ENCODE peak calls at places on chromosomes 11 and 22, in six cellular contexts. T, M, G, W, U and Q are unnamed samples.

GRCh38 chr11:68993546-68993945 is 12.8 kb upstream of the MRGPRD start:
- DNase-seq in T (no peak), G (no peak), W (no peak), U (no peak), M (no peak), Q (no peak)

GRCh38 chr11:82814379-82814778 is 80.7 kb upstream of the FAM181B start:
- DNase-seq in U (no peak), G (no peak), T (no peak), M (no peak), W (no peak), Q (no peak)

GRCh38 chr22:27230189-27230588 is 571.4 kb downstream of the MN1 start:
- DNase-seq in M (no peak), U (no peak), T (no peak), G (no peak), W (no peak), Q (no peak)

GRCh38 chr11:125921042-125921441 is 16.7 kb downstream of the DDX25 start:
- DNase-seq in T (no peak), G (no peak), M (peak; percentile 62), U (no peak), W (no peak), Q (no peak)

GRCh38 chr11:8222820-8223512 is 40.7 kb downstream of the LMO1 start:
- DNase-seq in G (no peak), W (no peak), M (no peak), T (no peak), U (no peak), Q (no peak)

GRCh38 chr22:39933741-39934140 is 26.5 kb upstream of the TMA7B start:
- DNase-seq in M (no peak), G (no peak), T (no peak), W (no peak), U (no peak), Q (no peak)

GRCh38 chr11:61551630-61552029 is 29.2 kb downstream of the SYT7 start:
- DNase-seq in G (no peak), M (no peak), T (no peak), U (no peak), W (no peak), Q (no peak)

GRCh38 chr22:42680648-42681047 is 31.5 kb upstream of the CYB5R3 start:
- DNase-seq in U (no peak), W (no peak), G (peak; percentile 24), M (no peak), T (no peak), Q (no peak)

GRCh38 chr22:23548501-23549197 is 31.4 kb downstream of the IGLL1 start:
- DNase-seq in M (no peak), W (no peak), G (no peak), U (no peak), T (no peak), Q (no peak)

GRCh38 chr11:68988486-68988885 is 7.7 kb upstream of the MRGPRD start:
- DNase-seq in W (no peak), U (no peak), T (no peak), M (no peak), G (no peak), Q (no peak)

GRCh38 chr11:93686812-93687211 is 25.3 kb downstream of the CEP295 start:
- DNase-seq in G (no peak), U (no peak), M (no peak), W (no peak), T (no peak), Q (no peak)

GRCh38 chr11:75593337-75593915 is 31.4 kb downstream of the SERPINH1 start:
- DNase-seq in G (no peak), M (peak; percentile 8), T (no peak), U (no peak), W (no peak), Q (no peak)

GRCh38 chr22:31083923-31084810 is 3.0 kb downstream of the SMTN start:
- DNase-seq in U (no peak), G (peak; percentile 47), M (no peak), T (peak; percentile 33), W (no peak), Q (peak; percentile 40)

DNA sequence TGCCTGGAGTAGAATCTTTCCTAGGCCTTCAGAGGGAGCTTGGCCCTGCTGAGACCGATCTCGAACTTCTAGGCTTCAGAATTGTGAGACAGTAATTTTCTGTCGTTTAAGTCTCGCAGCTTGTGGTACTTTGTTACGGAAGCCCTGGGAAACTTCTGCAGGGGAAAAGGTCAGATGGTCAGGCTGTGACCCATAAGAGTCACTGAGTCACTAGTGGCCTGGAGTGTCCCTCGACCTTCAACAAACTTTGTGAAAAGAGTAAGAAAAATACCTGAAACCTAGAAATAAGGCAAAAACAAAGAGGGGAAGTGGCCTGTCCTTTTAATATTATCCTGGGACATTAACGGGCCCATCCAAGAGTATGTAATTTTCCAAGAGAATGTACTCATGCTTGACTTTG is 34.6 kb downstream of the CSNK2A3 start:
- DNase-seq in W (no peak), G (no peak), T (no peak), M (no peak), U (no peak), Q (no peak)
- TF ChIP-seq POLR2AphosphoS5 in W (no peak), G (no peak), T (no peak), M (no peak), U (no peak), Q (no peak)

GRCh38 chr11:62804310-62805043 is 763 bp downstream of the NXF1 start:
- DNase-seq in M (no peak), U (no peak), G (peak; percentile 19), T (no peak), W (no peak), Q (no peak)

GRCh38 chr11:62810748-62811147 is 5.5 kb upstream of the NXF1 start:
- DNase-seq in T (no peak), G (no peak), M (no peak), U (no peak), W (no peak), Q (no peak)

GRCh38 chr11:62806611-62807121 is 1.4 kb upstream of the NXF1 start:
- DNase-seq in G (peak; percentile 31), W (no peak), M (no peak), T (no peak), U (no peak), Q (no peak)

GRCh38 chr11:62805044-62805892 is at the start of gene NXF1:
- DNase-seq in M (peak; percentile 85), W (peak; percentile 80), G (peak; percentile 97), U (peak; percentile 96), T (peak; percentile 92), Q (peak; percentile 89)

DNA sequence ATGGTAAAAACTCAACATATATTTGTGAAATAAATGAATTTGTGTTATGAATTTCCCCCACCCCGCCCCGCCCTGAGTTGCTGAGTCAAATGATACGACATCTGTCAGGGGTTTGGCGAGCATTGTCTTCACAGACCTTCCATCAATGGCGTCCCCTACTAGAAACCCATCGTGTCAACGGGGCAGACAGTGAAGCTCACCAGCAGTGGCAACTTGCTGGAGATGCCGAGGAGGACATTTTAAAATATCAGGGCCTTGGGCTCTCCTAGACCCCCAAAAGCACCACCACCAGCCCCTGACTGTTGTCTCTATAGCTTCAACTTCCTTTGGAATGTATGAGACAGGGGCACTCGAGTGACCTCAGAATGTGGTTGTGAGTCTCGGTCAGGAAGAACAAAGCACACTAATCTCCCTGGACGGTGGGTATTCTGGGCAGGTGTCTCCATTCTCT is 776 bp upstream of the NXF1 start:
- DNase-seq in W (no peak), M (no peak), U (no peak), T (no peak), G (peak; percentile 63), Q (no peak)
- TF ChIP-seq TAF1 in W (no peak), M (no peak), U (no peak), T (no peak), G (no peak), Q (no peak)

DNA sequence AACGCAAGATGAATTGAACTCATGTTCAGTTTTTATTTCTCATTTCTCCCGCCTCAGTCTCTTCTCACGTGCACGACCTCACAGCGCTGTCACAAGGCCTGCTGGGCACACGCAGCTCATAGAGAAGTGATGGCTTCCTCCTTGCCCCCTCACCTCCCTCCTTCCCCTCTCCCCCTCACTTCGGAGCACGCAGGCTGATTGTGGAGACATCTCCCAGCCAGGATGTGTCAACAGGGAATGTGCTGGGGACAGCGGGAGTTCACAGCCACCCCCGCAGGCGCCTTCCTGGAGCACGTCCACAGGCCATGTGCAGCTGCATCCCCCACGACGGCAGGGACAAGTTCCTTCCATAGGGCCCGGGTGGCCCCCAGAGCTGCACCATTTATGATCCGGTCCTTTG is 29.1 kb upstream of the KRTAP5-6 start:
- DNase-seq in T (no peak), U (no peak), W (no peak), M (no peak), G (no peak), Q (no peak)
- TF ChIP-seq POLR2A in T (no peak), U (no peak), W (no peak), M (no peak), G (no peak), Q (no peak)

GRCh38 chr22:38707984-38708383 is 2.2 kb downstream of the GTPBP1 start:
- DNase-seq in M (no peak), G (no peak), U (no peak), W (no peak), T (no peak), Q (no peak)

GRCh38 chr22:38705235-38706100 is at the start of gene GTPBP1:
- DNase-seq in U (peak; percentile 99), G (peak; percentile 98), M (peak; percentile 100), W (peak; percentile 100), T (peak; percentile 84), Q (peak; percentile 81)

GRCh38 chr22:38706885-38707180 is 1.1 kb downstream of the GTPBP1 start:
- DNase-seq in T (no peak), W (no peak), U (no peak), M (no peak), G (no peak), Q (no peak)

GRCh38 chr22:38706101-38706884 is 549 bp downstream of the GTPBP1 start:
- DNase-seq in W (no peak), G (no peak), M (no peak), U (no peak), T (no peak), Q (no peak)

GRCh38 chr22:38707346-38707745 is 1.6 kb downstream of the GTPBP1 start:
- DNase-seq in M (peak; percentile 80), W (no peak), G (peak; percentile 57), U (no peak), T (no peak), Q (no peak)
- TF ChIP-seq POLR2AphosphoS5 in M (no peak), W (no peak), G (no peak), U (no peak), T (no peak), Q (no peak)

GRCh38 chr11:45926536-45927331 is 4.3 kb downstream of the LARGE2 start:
- DNase-seq in M (no peak), G (no peak), W (no peak), T (no peak), U (no peak), Q (no peak)

GRCh38 chr11:45925550-45925949 is 3.1 kb downstream of the LARGE2 start:
- DNase-seq in G (no peak), U (no peak), T (no peak), M (no peak), W (no peak), Q (no peak)

GRCh38 chr11:45924927-45925326 is 2.5 kb downstream of the LARGE2 start:
- DNase-seq in T (no peak), M (no peak), W (no peak), G (no peak), U (no peak), Q (no peak)

GRCh38 chr11:45927332-45927683 is 4.9 kb downstream of the LARGE2 start:
- DNase-seq in U (no peak), T (no peak), G (no peak), W (no peak), M (no peak), Q (no peak)

GRCh38 chr11:45926001-45926401 is 3.5 kb downstream of the LARGE2 start:
- DNase-seq in M (no peak), T (no peak), U (no peak), W (no peak), G (no peak), Q (no peak)
- TF ChIP-seq TAF1 in M (no peak), T (no peak), U (no peak), W (no peak), G (no peak), Q (no peak)